ENCODE peak calls at places on chromosomes 5 and 9, in ten cellular contexts. One of them, this sample, is unnamed.

GRCh38 chr9:34544035-34544434 is 21.2 kb upstream of the ENHO start:
- DNase-seq in stimulated activated CD4-positive, alpha-beta T cell treated with anti-CD3 and anti-CD28 coated beads, Interleukin-2, amount 100 ng/mL, for 24 hours: no peak
- DNase-seq in progenitor cell of endocrine pancreas: no peak
- DNase-seq in EH: no peak
- DNase-seq in NCI-H510A treated with DMSO at 0.1 percent for 48 hours: no peak
- DNase-seq in memory B cell: no peak
- DNase-seq in NCI-H1436: no peak
- DNase-seq in AG20443: no peak
- DNase-seq in foreskin melanocyte: no peak
- DNase-seq in NCI-H2227 treated with DMSO at 0.1 percent for 48 hours: no peak
- DNase-seq in this sample: no peak

GRCh38 chr5:6188344-6188743 is 190.0 kb downstream of the MED10 start:
- DNase-seq in stimulated activated CD4-positive, alpha-beta T cell treated with anti-CD3 and anti-CD28 coated beads, Interleukin-2, amount 100 ng/mL, for 24 hours: no peak
- DNase-seq in progenitor cell of endocrine pancreas: no peak
- DNase-seq in EH: no peak
- DNase-seq in NCI-H510A treated with DMSO at 0.1 percent for 48 hours: peak; percentile 90
- DNase-seq in memory B cell: peak; percentile 14
- DNase-seq in NCI-H1436: peak; percentile 18
- DNase-seq in AG20443: no peak
- DNase-seq in foreskin melanocyte: no peak
- DNase-seq in NCI-H2227 treated with DMSO at 0.1 percent for 48 hours: no peak
- DNase-seq in this sample: peak; percentile 39

GRCh38 chr5:16568875-16569580 is 47.8 kb downstream of the RETREG1 start:
- DNase-seq in stimulated activated CD4-positive, alpha-beta T cell treated with anti-CD3 and anti-CD28 coated beads, Interleukin-2, amount 100 ng/mL, for 24 hours: no peak
- DNase-seq in progenitor cell of endocrine pancreas: no peak
- DNase-seq in EH: no peak
- DNase-seq in NCI-H510A treated with DMSO at 0.1 percent for 48 hours: no peak
- DNase-seq in memory B cell: no peak
- DNase-seq in NCI-H1436: peak; percentile 10
- DNase-seq in AG20443: no peak
- DNase-seq in foreskin melanocyte: peak; percentile 93
- DNase-seq in NCI-H2227 treated with DMSO at 0.1 percent for 48 hours: no peak
- DNase-seq in this sample: no peak

GRCh38 chr9:89923961-89924504 is 319.2 kb downstream of the GADD45G start:
- DNase-seq in stimulated activated CD4-positive, alpha-beta T cell treated with anti-CD3 and anti-CD28 coated beads, Interleukin-2, amount 100 ng/mL, for 24 hours: peak; percentile 67
- DNase-seq in progenitor cell of endocrine pancreas: no peak
- DNase-seq in EH: no peak
- DNase-seq in NCI-H510A treated with DMSO at 0.1 percent for 48 hours: peak; percentile 62
- DNase-seq in memory B cell: peak; percentile 23
- DNase-seq in NCI-H1436: no peak
- DNase-seq in AG20443: no peak
- DNase-seq in foreskin melanocyte: no peak
- DNase-seq in NCI-H2227 treated with DMSO at 0.1 percent for 48 hours: no peak
- DNase-seq in this sample: peak; percentile 62

GRCh38 chr5:172881691-172882370 is 47.8 kb downstream of the ERGIC1 start:
- DNase-seq in stimulated activated CD4-positive, alpha-beta T cell treated with anti-CD3 and anti-CD28 coated beads, Interleukin-2, amount 100 ng/mL, for 24 hours: no peak
- DNase-seq in progenitor cell of endocrine pancreas: no peak
- DNase-seq in EH: peak; percentile 89
- DNase-seq in NCI-H510A treated with DMSO at 0.1 percent for 48 hours: no peak
- DNase-seq in memory B cell: no peak
- DNase-seq in NCI-H1436: no peak
- DNase-seq in AG20443: peak; percentile 55
- DNase-seq in foreskin melanocyte: peak; percentile 24
- DNase-seq in NCI-H2227 treated with DMSO at 0.1 percent for 48 hours: no peak
- DNase-seq in this sample: peak; percentile 39

GRCh38 chr5:173235499-173236394 is 741 bp upstream of the NKX2-5 start:
- DNase-seq in stimulated activated CD4-positive, alpha-beta T cell treated with anti-CD3 and anti-CD28 coated beads, Interleukin-2, amount 100 ng/mL, for 24 hours: no peak
- DNase-seq in progenitor cell of endocrine pancreas: no peak
- DNase-seq in EH: no peak
- DNase-seq in NCI-H510A treated with DMSO at 0.1 percent for 48 hours: no peak
- DNase-seq in memory B cell: no peak
- DNase-seq in NCI-H1436: no peak
- DNase-seq in AG20443: no peak
- DNase-seq in foreskin melanocyte: no peak
- DNase-seq in NCI-H2227 treated with DMSO at 0.1 percent for 48 hours: no peak
- DNase-seq in this sample: no peak

GRCh38 chr9:94630833-94631232 is 8.5 kb downstream of the FBP1 start:
- DNase-seq in stimulated activated CD4-positive, alpha-beta T cell treated with anti-CD3 and anti-CD28 coated beads, Interleukin-2, amount 100 ng/mL, for 24 hours: no peak
- DNase-seq in progenitor cell of endocrine pancreas: no peak
- DNase-seq in EH: no peak
- DNase-seq in NCI-H510A treated with DMSO at 0.1 percent for 48 hours: no peak
- DNase-seq in memory B cell: no peak
- DNase-seq in NCI-H1436: no peak
- DNase-seq in AG20443: no peak
- DNase-seq in foreskin melanocyte: no peak
- DNase-seq in NCI-H2227 treated with DMSO at 0.1 percent for 48 hours: no peak
- DNase-seq in this sample: no peak

GRCh38 chr5:179115307-179115706 is 55.1 kb downstream of the ZNF354C start:
- DNase-seq in stimulated activated CD4-positive, alpha-beta T cell treated with anti-CD3 and anti-CD28 coated beads, Interleukin-2, amount 100 ng/mL, for 24 hours: no peak
- DNase-seq in progenitor cell of endocrine pancreas: no peak
- DNase-seq in EH: no peak
- DNase-seq in NCI-H510A treated with DMSO at 0.1 percent for 48 hours: no peak
- DNase-seq in memory B cell: no peak
- DNase-seq in NCI-H1436: no peak
- DNase-seq in AG20443: no peak
- DNase-seq in foreskin melanocyte: no peak
- DNase-seq in NCI-H2227 treated with DMSO at 0.1 percent for 48 hours: no peak
- DNase-seq in this sample: no peak

GRCh38 chr5:34529581-34530331 is 126.4 kb upstream of the RAI14 start:
- DNase-seq in stimulated activated CD4-positive, alpha-beta T cell treated with anti-CD3 and anti-CD28 coated beads, Interleukin-2, amount 100 ng/mL, for 24 hours: no peak
- DNase-seq in progenitor cell of endocrine pancreas: no peak
- DNase-seq in EH: peak; percentile 51
- DNase-seq in NCI-H510A treated with DMSO at 0.1 percent for 48 hours: no peak
- DNase-seq in memory B cell: no peak
- DNase-seq in NCI-H1436: no peak
- DNase-seq in AG20443: no peak
- DNase-seq in foreskin melanocyte: no peak
- DNase-seq in NCI-H2227 treated with DMSO at 0.1 percent for 48 hours: no peak
- DNase-seq in this sample: no peak

GRCh38 chr5:9775339-9775738 is 145.2 kb upstream of the TAS2R1 start:
- DNase-seq in stimulated activated CD4-positive, alpha-beta T cell treated with anti-CD3 and anti-CD28 coated beads, Interleukin-2, amount 100 ng/mL, for 24 hours: no peak
- DNase-seq in progenitor cell of endocrine pancreas: no peak
- DNase-seq in EH: peak; percentile 70
- DNase-seq in NCI-H510A treated with DMSO at 0.1 percent for 48 hours: no peak
- DNase-seq in memory B cell: no peak
- DNase-seq in NCI-H1436: no peak
- DNase-seq in AG20443: no peak
- DNase-seq in foreskin melanocyte: no peak
- DNase-seq in NCI-H2227 treated with DMSO at 0.1 percent for 48 hours: no peak
- DNase-seq in this sample: no peak

GRCh38 chr5:131252824-131253171 is 11.1 kb upstream of the CDC42SE2 start:
- DNase-seq in stimulated activated CD4-positive, alpha-beta T cell treated with anti-CD3 and anti-CD28 coated beads, Interleukin-2, amount 100 ng/mL, for 24 hours: peak; percentile 71
- DNase-seq in progenitor cell of endocrine pancreas: no peak
- DNase-seq in EH: no peak
- DNase-seq in NCI-H510A treated with DMSO at 0.1 percent for 48 hours: no peak
- DNase-seq in memory B cell: peak; percentile 74
- DNase-seq in NCI-H1436: no peak
- DNase-seq in AG20443: no peak
- DNase-seq in foreskin melanocyte: no peak
- DNase-seq in NCI-H2227 treated with DMSO at 0.1 percent for 48 hours: no peak
- DNase-seq in this sample: peak; percentile 70

GRCh38 chr5:142080248-142080647 is 28.3 kb upstream of the NDFIP1 start:
- DNase-seq in stimulated activated CD4-positive, alpha-beta T cell treated with anti-CD3 and anti-CD28 coated beads, Interleukin-2, amount 100 ng/mL, for 24 hours: no peak
- DNase-seq in progenitor cell of endocrine pancreas: no peak
- DNase-seq in EH: no peak
- DNase-seq in NCI-H510A treated with DMSO at 0.1 percent for 48 hours: no peak
- DNase-seq in memory B cell: no peak
- DNase-seq in NCI-H1436: no peak
- DNase-seq in AG20443: no peak
- DNase-seq in foreskin melanocyte: no peak
- DNase-seq in NCI-H2227 treated with DMSO at 0.1 percent for 48 hours: no peak
- DNase-seq in this sample: no peak

GRCh38 chr9:22954964-22955363 is 508.3 kb downstream of the DMRTA1 start:
- DNase-seq in stimulated activated CD4-positive, alpha-beta T cell treated with anti-CD3 and anti-CD28 coated beads, Interleukin-2, amount 100 ng/mL, for 24 hours: no peak
- DNase-seq in progenitor cell of endocrine pancreas: no peak
- DNase-seq in EH: no peak
- DNase-seq in NCI-H510A treated with DMSO at 0.1 percent for 48 hours: no peak
- DNase-seq in memory B cell: no peak
- DNase-seq in NCI-H1436: no peak
- DNase-seq in AG20443: no peak
- DNase-seq in foreskin melanocyte: no peak
- DNase-seq in NCI-H2227 treated with DMSO at 0.1 percent for 48 hours: no peak
- DNase-seq in this sample: no peak

GRCh38 chr5:59042201-59042600 is 459.3 kb downstream of the RAB3C start:
- DNase-seq in stimulated activated CD4-positive, alpha-beta T cell treated with anti-CD3 and anti-CD28 coated beads, Interleukin-2, amount 100 ng/mL, for 24 hours: no peak
- DNase-seq in progenitor cell of endocrine pancreas: no peak
- DNase-seq in EH: peak; percentile 54
- DNase-seq in NCI-H510A treated with DMSO at 0.1 percent for 48 hours: no peak
- DNase-seq in memory B cell: no peak
- DNase-seq in NCI-H1436: no peak
- DNase-seq in AG20443: peak; percentile 36
- DNase-seq in foreskin melanocyte: no peak
- DNase-seq in NCI-H2227 treated with DMSO at 0.1 percent for 48 hours: no peak
- DNase-seq in this sample: no peak

GRCh38 chr5:139177809-139178581 is 20.2 kb downstream of the SIL1 start:
- DNase-seq in stimulated activated CD4-positive, alpha-beta T cell treated with anti-CD3 and anti-CD28 coated beads, Interleukin-2, amount 100 ng/mL, for 24 hours: no peak
- DNase-seq in progenitor cell of endocrine pancreas: no peak
- DNase-seq in EH: no peak
- DNase-seq in NCI-H510A treated with DMSO at 0.1 percent for 48 hours: peak; percentile 37
- DNase-seq in memory B cell: no peak
- DNase-seq in NCI-H1436: no peak
- DNase-seq in AG20443: peak; percentile 18
- DNase-seq in foreskin melanocyte: no peak
- DNase-seq in NCI-H2227 treated with DMSO at 0.1 percent for 48 hours: no peak
- DNase-seq in this sample: peak; percentile 29

GRCh38 chr9:133960568-133961129 is 31.5 kb downstream of the VAV2 start:
- DNase-seq in stimulated activated CD4-positive, alpha-beta T cell treated with anti-CD3 and anti-CD28 coated beads, Interleukin-2, amount 100 ng/mL, for 24 hours: no peak
- DNase-seq in progenitor cell of endocrine pancreas: no peak
- DNase-seq in EH: no peak
- DNase-seq in NCI-H510A treated with DMSO at 0.1 percent for 48 hours: no peak
- DNase-seq in memory B cell: no peak
- DNase-seq in NCI-H1436: no peak
- DNase-seq in AG20443: peak; percentile 45
- DNase-seq in foreskin melanocyte: no peak
- DNase-seq in NCI-H2227 treated with DMSO at 0.1 percent for 48 hours: no peak
- DNase-seq in this sample: no peak

GRCh38 chr5:174844971-174845370 is 120.6 kb downstream of the MSX2 start:
- DNase-seq in stimulated activated CD4-positive, alpha-beta T cell treated with anti-CD3 and anti-CD28 coated beads, Interleukin-2, amount 100 ng/mL, for 24 hours: no peak
- DNase-seq in progenitor cell of endocrine pancreas: no peak
- DNase-seq in EH: peak; percentile 21
- DNase-seq in NCI-H510A treated with DMSO at 0.1 percent for 48 hours: no peak
- DNase-seq in memory B cell: no peak
- DNase-seq in NCI-H1436: no peak
- DNase-seq in AG20443: no peak
- DNase-seq in foreskin melanocyte: no peak
- DNase-seq in NCI-H2227 treated with DMSO at 0.1 percent for 48 hours: no peak
- DNase-seq in this sample: no peak

GRCh38 chr5:127995556-127995955 is 88.0 kb upstream of the SLC12A2 start:
- DNase-seq in stimulated activated CD4-positive, alpha-beta T cell treated with anti-CD3 and anti-CD28 coated beads, Interleukin-2, amount 100 ng/mL, for 24 hours: no peak
- DNase-seq in progenitor cell of endocrine pancreas: no peak
- DNase-seq in EH: peak; percentile 58
- DNase-seq in NCI-H510A treated with DMSO at 0.1 percent for 48 hours: no peak
- DNase-seq in memory B cell: no peak
- DNase-seq in NCI-H1436: no peak
- DNase-seq in AG20443: no peak
- DNase-seq in foreskin melanocyte: no peak
- DNase-seq in NCI-H2227 treated with DMSO at 0.1 percent for 48 hours: no peak
- DNase-seq in this sample: no peak

GRCh38 chr9:83032065-83032625 is 30.8 kb downstream of the RASEF start:
- DNase-seq in stimulated activated CD4-positive, alpha-beta T cell treated with anti-CD3 and anti-CD28 coated beads, Interleukin-2, amount 100 ng/mL, for 24 hours: no peak
- DNase-seq in progenitor cell of endocrine pancreas: no peak
- DNase-seq in EH: no peak
- DNase-seq in NCI-H510A treated with DMSO at 0.1 percent for 48 hours: peak; percentile 9
- DNase-seq in memory B cell: no peak
- DNase-seq in NCI-H1436: no peak
- DNase-seq in AG20443: no peak
- DNase-seq in foreskin melanocyte: no peak
- DNase-seq in NCI-H2227 treated with DMSO at 0.1 percent for 48 hours: no peak
- DNase-seq in this sample: no peak

GRCh38 chr5:448766-449090 is 5.8 kb downstream of the EXOC3 start:
- DNase-seq in stimulated activated CD4-positive, alpha-beta T cell treated with anti-CD3 and anti-CD28 coated beads, Interleukin-2, amount 100 ng/mL, for 24 hours: no peak
- DNase-seq in progenitor cell of endocrine pancreas: peak; percentile 5
- DNase-seq in EH: no peak
- DNase-seq in NCI-H510A treated with DMSO at 0.1 percent for 48 hours: no peak
- DNase-seq in memory B cell: no peak
- DNase-seq in NCI-H1436: no peak
- DNase-seq in AG20443: no peak
- DNase-seq in foreskin melanocyte: no peak
- DNase-seq in NCI-H2227 treated with DMSO at 0.1 percent for 48 hours: no peak
- DNase-seq in this sample: no peak

GRCh38 chr9:76676857-76677256 is 87.4 kb upstream of the PCA3 start:
- DNase-seq in stimulated activated CD4-positive, alpha-beta T cell treated with anti-CD3 and anti-CD28 coated beads, Interleukin-2, amount 100 ng/mL, for 24 hours: no peak
- DNase-seq in progenitor cell of endocrine pancreas: no peak
- DNase-seq in EH: no peak
- DNase-seq in NCI-H510A treated with DMSO at 0.1 percent for 48 hours: peak; percentile 82
- DNase-seq in memory B cell: no peak
- DNase-seq in NCI-H1436: no peak
- DNase-seq in AG20443: no peak
- DNase-seq in foreskin melanocyte: no peak
- DNase-seq in NCI-H2227 treated with DMSO at 0.1 percent for 48 hours: no peak
- DNase-seq in this sample: no peak

GRCh38 chr5:136025900-136026299 is 2.9 kb upstream of the TGFBI start:
- DNase-seq in stimulated activated CD4-positive, alpha-beta T cell treated with anti-CD3 and anti-CD28 coated beads, Interleukin-2, amount 100 ng/mL, for 24 hours: no peak
- DNase-seq in progenitor cell of endocrine pancreas: no peak
- DNase-seq in EH: peak; percentile 51
- DNase-seq in NCI-H510A treated with DMSO at 0.1 percent for 48 hours: no peak
- DNase-seq in memory B cell: no peak
- DNase-seq in NCI-H1436: no peak
- DNase-seq in AG20443: no peak
- DNase-seq in foreskin melanocyte: no peak
- DNase-seq in NCI-H2227 treated with DMSO at 0.1 percent for 48 hours: no peak
- DNase-seq in this sample: no peak

GRCh38 chr5:113212244-113212920 is 222.4 kb downstream of the TSSK1B start:
- DNase-seq in stimulated activated CD4-positive, alpha-beta T cell treated with anti-CD3 and anti-CD28 coated beads, Interleukin-2, amount 100 ng/mL, for 24 hours: no peak
- DNase-seq in progenitor cell of endocrine pancreas: no peak
- DNase-seq in EH: peak; percentile 29
- DNase-seq in NCI-H510A treated with DMSO at 0.1 percent for 48 hours: no peak
- DNase-seq in memory B cell: no peak
- DNase-seq in NCI-H1436: no peak
- DNase-seq in AG20443: no peak
- DNase-seq in foreskin melanocyte: peak; percentile 59
- DNase-seq in NCI-H2227 treated with DMSO at 0.1 percent for 48 hours: no peak
- DNase-seq in this sample: no peak

GRCh38 chr9:104780796-104781395 is 17.0 kb downstream of the NIPSNAP3B start:
- DNase-seq in stimulated activated CD4-positive, alpha-beta T cell treated with anti-CD3 and anti-CD28 coated beads, Interleukin-2, amount 100 ng/mL, for 24 hours: no peak
- DNase-seq in progenitor cell of endocrine pancreas: no peak
- DNase-seq in EH: peak; percentile 49
- DNase-seq in NCI-H510A treated with DMSO at 0.1 percent for 48 hours: peak; percentile 35
- DNase-seq in memory B cell: no peak
- DNase-seq in NCI-H1436: peak; percentile 12
- DNase-seq in AG20443: peak; percentile 47
- DNase-seq in foreskin melanocyte: peak; percentile 25
- DNase-seq in NCI-H2227 treated with DMSO at 0.1 percent for 48 hours: no peak
- DNase-seq in this sample: no peak

GRCh38 chr9:111866976-111867375 is 29.6 kb upstream of the UGCG start:
- DNase-seq in stimulated activated CD4-positive, alpha-beta T cell treated with anti-CD3 and anti-CD28 coated beads, Interleukin-2, amount 100 ng/mL, for 24 hours: no peak
- DNase-seq in progenitor cell of endocrine pancreas: no peak
- DNase-seq in EH: peak; percentile 87
- DNase-seq in NCI-H510A treated with DMSO at 0.1 percent for 48 hours: no peak
- DNase-seq in memory B cell: no peak
- DNase-seq in NCI-H1436: no peak
- DNase-seq in AG20443: peak; percentile 51
- DNase-seq in foreskin melanocyte: peak; percentile 58
- DNase-seq in NCI-H2227 treated with DMSO at 0.1 percent for 48 hours: no peak
- DNase-seq in this sample: no peak

This sample was measured in stimulated activated naive B cell treated with anti-CD40 and anti-IgM and Interleukin-4, amounts not matched to agents 10 μg/mL and 1 μg/mL and 100 μg/mL, for 72 hours.